ENCODE peak calls at places on chromosomes 5 and 9, in eight cellular contexts. Y, U, B, L, G, T, W and S are unnamed samples.

GRCh38 chr9:93254806-93255519 is 71.0 kb downstream of the WNK2 start:
- DNase-seq in U (no peak), G (no peak), T (no peak), Y (no peak), W (no peak), B (peak), L (no peak), S (peak)

GRCh38 chr5:10958728-10959127 is 197.7 kb upstream of the DAP start:
- DNase-seq in Y (no peak), W (no peak), L (no peak), U (no peak), G (no peak), T (no peak), B (no peak), S (no peak)

GRCh38 chr9:96020822-96021615 is 145.5 kb downstream of the ERCC6L2 start:
- DNase-seq in U (peak), L (peak), T (no peak), G (no peak), W (no peak), Y (no peak), B (peak), S (no peak)

GRCh38 chr5:180605554-180606214 is 14.4 kb upstream of the SCGB3A1 start:
- DNase-seq in B (peak), Y (peak), U (peak), T (peak), W (no peak), G (peak), L (peak), S (no peak)

GRCh38 chr9:137784046-137784445 is 93.5 kb upstream of the CACNA1B start:
- DNase-seq in W (no peak), G (no peak), B (no peak), Y (no peak), U (no peak), L (no peak), T (no peak), S (no peak)

GRCh38 chr9:124005372-124005771 is 6.2 kb upstream of the LHX2 start:
- DNase-seq in Y (no peak), U (no peak), T (no peak), W (no peak), G (no peak), L (no peak), B (no peak), S (no peak)

GRCh38 chr5:173714551-173715428 is 98.3 kb upstream of the BOD1 start:
- DNase-seq in T (no peak), G (no peak), B (no peak), Y (peak), U (no peak), W (no peak), L (no peak), S (no peak)

GRCh38 chr5:133895979-133896378 is 72.4 kb downstream of the C5orf15 start:
- DNase-seq in Y (peak), T (no peak), L (no peak), W (no peak), B (no peak), U (no peak), G (no peak), S (no peak)

GRCh38 chr9:3401556-3401955 is 124.2 kb downstream of the RFX3 start:
- DNase-seq in T (no peak), W (no peak), L (no peak), G (no peak), Y (no peak), B (no peak), U (no peak), S (no peak)

GRCh38 chr5:59380350-59380951 is 513.1 kb downstream of the PDE4D start:
- DNase-seq in U (no peak), G (no peak), B (no peak), T (no peak), L (no peak), Y (peak), W (no peak), S (no peak)

GRCh38 chr5:2908086-2908485 is 156.6 kb upstream of the IRX2 start:
- DNase-seq in W (no peak), T (no peak), U (no peak), G (no peak), Y (no peak), L (no peak), B (no peak), S (peak)

GRCh38 chr5:150298701-150299451 is 3.8 kb downstream of the ARSI start:
- DNase-seq in U (no peak), B (no peak), G (no peak), L (no peak), T (no peak), Y (peak), W (peak), S (no peak)

GRCh38 chr5:128826290-128826689 is 139.0 kb upstream of the SLC27A6 start:
- DNase-seq in B (no peak), G (no peak), U (no peak), T (no peak), W (no peak), Y (no peak), L (no peak), S (no peak)

GRCh38 chr5:151093476-151093889 is 12.6 kb upstream of the TNIP1 start:
- DNase-seq in G (no peak), U (no peak), L (no peak), Y (peak), W (peak), T (no peak), B (no peak), S (no peak)

GRCh38 chr9:20728493-20729220 is 44.6 kb downstream of the FOCAD start:
- DNase-seq in G (no peak), U (no peak), T (no peak), B (no peak), L (no peak), Y (no peak), W (no peak), S (no peak)

GRCh38 chr9:93458702-93459101 is 5.3 kb upstream of the FAM120AOS start:
- DNase-seq in B (no peak), T (no peak), Y (no peak), G (no peak), W (no peak), L (no peak), U (no peak), S (no peak)

GRCh38 chr5:16721151-16722102 is 104.6 kb upstream of the RETREG1 start:
- DNase-seq in G (no peak), U (no peak), B (no peak), L (no peak), W (no peak), Y (no peak), T (no peak), S (no peak)

GRCh38 chr5:75656311-75657003 is 45.2 kb downstream of the ANKDD1B start:
- DNase-seq in B (no peak), G (no peak), W (no peak), Y (peak), U (no peak), L (no peak), T (no peak), S (no peak)

GRCh38 chr9:91421987-91422765 is 1.5 kb downstream of the NFIL3 start:
- DNase-seq in B (no peak), T (peak), G (no peak), Y (peak), L (no peak), U (no peak), W (peak), S (peak)

GRCh38 chr9:87592554-87593394 is 95.1 kb downstream of the DAPK1 start:
- DNase-seq in B (no peak), L (no peak), W (peak), Y (peak), U (no peak), G (no peak), T (no peak), S (peak)

GRCh38 chr5:140246378-140247122 is 56.4 kb downstream of the PFDN1 start:
- DNase-seq in U (no peak), Y (peak), B (no peak), T (no peak), L (no peak), G (no peak), W (peak), S (no peak)

GRCh38 chr9:95552814-95553546 is 36.2 kb upstream of the PTCH1 start:
- DNase-seq in B (no peak), L (peak), G (no peak), W (no peak), U (no peak), T (no peak), Y (peak), S (no peak)

GRCh38 chr5:111948517-111948916 is 191.5 kb upstream of the NREP start:
- DNase-seq in G (no peak), Y (peak), B (no peak), L (no peak), U (no peak), T (no peak), W (no peak), S (no peak)

GRCh38 chr9:108442604-108443277 is 413.0 kb downstream of the ACTL7B start:
- DNase-seq in G (no peak), T (no peak), U (no peak), Y (no peak), L (no peak), B (no peak), W (no peak), S (no peak)

GRCh38 chr5:180080670-180081280 is 9.2 kb upstream of the RNF130 start:
- DNase-seq in U (no peak), W (no peak), T (no peak), B (peak), G (no peak), L (peak), Y (no peak), S (no peak)

GRCh38 chr9:76373173-76373771 is 21.0 kb downstream of the RFK start:
- DNase-seq in B (no peak), Y (peak), L (no peak), U (no peak), T (no peak), W (peak), G (no peak), S (peak)

GRCh38 chr5:150464554-150465012 is 15.0 kb upstream of the RPS14 start:
- DNase-seq in U (no peak), Y (no peak), W (no peak), G (no peak), B (no peak), T (no peak), L (no peak), S (peak)

GRCh38 chr9:1173211-1173610 is 123.1 kb downstream of the DMRT2 start:
- DNase-seq in G (no peak), Y (peak), W (no peak), T (peak), B (no peak), U (no peak), L (no peak), S (no peak)

GRCh38 chr9:91992636-91993035 is 42.6 kb upstream of the ROR2 start:
- DNase-seq in L (no peak), W (no peak), U (no peak), T (no peak), G (no peak), Y (no peak), B (no peak), S (no peak)

GRCh38 chr5:148374693-148375360 is 8.9 kb upstream of the FBXO38 start:
- DNase-seq in W (peak), G (no peak), L (no peak), B (no peak), Y (peak), T (peak), U (no peak), S (peak)

GRCh38 chr5:83125560-83125959 is 48.2 kb downstream of the XRCC4 start:
- DNase-seq in B (no peak), T (no peak), U (no peak), W (no peak), G (no peak), Y (peak), L (no peak), S (no peak)